ENCODE peak calls at places on chromosomes 3 and 15, in nine cellular contexts. Z is NCI-H1436; L is T-helper 1 cell; V is skeletal muscle cell; C is NCI-H460; N is GM20000; H is RCC 7860; B is effector memory CD4-positive, alpha-beta T cell; I is non-pigmented ciliary epithelial cell. R is an unnamed sample.

GRCh38 chr15:45021331-45021730 is 1.7 kb upstream of the SORD start:
- DNase-seq in L (no peak), I (no peak), B (no peak), N (no peak), H (no peak), Z (no peak), V (no peak), C (no peak), R (no peak)

GRCh38 chr15:45618813-45619212 is 16.0 kb upstream of the SQOR start:
- DNase-seq in Z (no peak), B (no peak), H (no peak), L (no peak), N (no peak), I (no peak), V (no peak), C (no peak), R (no peak)

GRCh38 chr3:152097770-152098169 is 171.0 kb upstream of the MBNL1 start:
- DNase-seq in I (no peak), V (no peak), Z (no peak), H (no peak), L (no peak), B (no peak), C (no peak), N (no peak), R (no peak)

GRCh38 chr3:13613343-13614190 is 64.6 kb downstream of the FBLN2 start:
- DNase-seq in I (no peak), B (no peak), V (no peak), H (no peak), N (no peak), L (no peak), Z (no peak), C (no peak), R (no peak)

GRCh38 chr15:33126559-33127290 is 67.8 kb downstream of the FMN1 start:
- DNase-seq in Z (peak), B (no peak), H (peak), I (peak), N (no peak), V (peak), L (no peak), C (peak), R (peak)

GRCh38 chr3:27521179-27521871 is 37.1 kb upstream of the SLC4A7 start:
- DNase-seq in L (no peak), V (peak), H (peak), I (no peak), C (peak), Z (no peak), B (no peak), N (no peak), R (no peak)

GRCh38 chr3:23623841-23624240 is 181.9 kb upstream of the UBE2E1 start:
- DNase-seq in H (no peak), L (no peak), C (no peak), N (no peak), V (peak), B (no peak), I (no peak), Z (no peak), R (no peak)

GRCh38 chr15:85752591-85752990 is 42.1 kb downstream of the KLHL25 start:
- DNase-seq in H (no peak), I (no peak), Z (no peak), V (no peak), N (no peak), L (no peak), B (no peak), C (no peak), R (no peak)

GRCh38 chr3:18556503-18556902 is 131.4 kb upstream of the SATB1 start:
- DNase-seq in N (no peak), Z (no peak), H (peak), V (no peak), L (no peak), C (no peak), B (peak), I (no peak), R (peak)

GRCh38 chr15:68511073-68511991 is 67.5 kb upstream of the CORO2B start:
- DNase-seq in Z (no peak), C (no peak), V (peak), B (no peak), L (no peak), H (no peak), I (no peak), N (no peak), R (no peak)

GRCh38 chr15:89442671-89443307 is 53.6 kb downstream of the RHCG start:
- DNase-seq in Z (peak), N (peak), V (no peak), L (no peak), B (no peak), C (peak), I (no peak), H (no peak), R (no peak)

GRCh38 chr3:88321696-88322095 is 171.9 kb downstream of the C3orf38 start:
- DNase-seq in L (no peak), Z (no peak), B (no peak), V (no peak), N (no peak), H (no peak), C (no peak), I (no peak), R (no peak)

GRCh38 chr3:4980229-4981159 is 1.3 kb downstream of the BHLHE40 start:
- DNase-seq in H (peak), V (peak), L (peak), C (peak), B (peak), I (no peak), N (peak), Z (peak), R (peak)

GRCh38 chr3:9897408-9898372 is 5.0 kb upstream of the IL17RE start:
- DNase-seq in C (no peak), B (no peak), H (peak), L (no peak), I (no peak), N (no peak), Z (no peak), V (no peak), R (no peak)

GRCh38 chr3:194369522-194370279 is at the start of gene LRRC15:
- DNase-seq in Z (no peak), C (no peak), L (no peak), B (no peak), H (peak), V (no peak), I (no peak), N (no peak), R (no peak)

GRCh38 chr15:92098869-92099268 is 245.4 kb downstream of the SLCO3A1 start:
- DNase-seq in N (no peak), V (no peak), B (no peak), C (no peak), I (no peak), L (no peak), Z (no peak), H (no peak), R (no peak)

GRCh38 chr3:22475665-22476064 is 724.7 kb upstream of the ZNF385D start:
- DNase-seq in N (no peak), H (peak), I (no peak), V (no peak), L (no peak), B (no peak), C (no peak), Z (no peak), R (no peak)

GRCh38 chr15:62046064-62046779 is 14.0 kb downstream of the VPS13C start:
- DNase-seq in B (no peak), N (peak), Z (no peak), C (no peak), V (no peak), I (no peak), H (no peak), L (no peak), R (no peak)

GRCh38 chr3:108125550-108126071 is 34.8 kb upstream of the CD47 start:
- DNase-seq in H (no peak), I (no peak), Z (peak), V (no peak), B (peak), L (peak), N (peak), C (no peak), R (peak)

GRCh38 chr3:101381809-101382208 is 61.4 kb upstream of the IMPG2 start:
- DNase-seq in V (no peak), N (no peak), C (peak), I (no peak), B (no peak), Z (peak), L (no peak), H (peak), R (no peak)

GRCh38 chr3:120908030-120908802 is at the start of gene STXBP5L:
- DNase-seq in B (no peak), L (no peak), Z (peak), V (peak), N (peak), I (peak), H (no peak), C (peak), R (no peak)

GRCh38 chr3:100737334-100737733 is 28.0 kb downstream of the TFG start:
- DNase-seq in B (no peak), V (no peak), N (no peak), H (no peak), L (no peak), I (no peak), C (peak), Z (peak), R (no peak)

GRCh38 chr15:75228787-75229186 is 27.1 kb downstream of the C15orf39 start:
- DNase-seq in L (no peak), N (peak), B (no peak), I (no peak), C (no peak), V (no peak), H (no peak), Z (no peak), R (no peak)

GRCh38 chr3:123616593-123616992 is 31.7 kb upstream of the HACD2 start:
- DNase-seq in Z (no peak), L (no peak), N (no peak), B (no peak), I (no peak), H (no peak), V (no peak), C (no peak), R (no peak)

GRCh38 chr3:123658118-123658859 is 73.4 kb upstream of the HACD2 start:
- DNase-seq in I (no peak), L (no peak), Z (no peak), N (no peak), B (no peak), H (no peak), V (peak), C (no peak), R (no peak)

GRCh38 chr15:72179950-72180581 is 17.5 kb downstream of the GRAMD2A start:
- DNase-seq in I (no peak), B (no peak), C (no peak), V (no peak), N (no peak), H (no peak), Z (no peak), L (no peak), R (no peak)

GRCh38 chr3:195822131-195822696 is 10.5 kb upstream of the MUC4 start:
- DNase-seq in V (no peak), Z (no peak), I (no peak), L (no peak), H (no peak), C (no peak), B (no peak), N (no peak), R (no peak)

GRCh38 chr15:68609618-68610017 is 30.8 kb downstream of the CORO2B start:
- DNase-seq in B (no peak), C (no peak), I (no peak), N (no peak), V (peak), Z (no peak), L (no peak), H (no peak), R (no peak)

GRCh38 chr3:127209840-127210653 is 17.1 kb downstream of the PRR23E start:
- DNase-seq in Z (no peak), C (no peak), H (no peak), N (no peak), I (no peak), L (no peak), V (no peak), B (no peak), R (no peak)

GRCh38 chr3:195099976-195100755 is 170.8 kb downstream of the XXYLT1 start:
- DNase-seq in I (no peak), N (no peak), H (no peak), C (no peak), B (no peak), Z (no peak), L (no peak), V (no peak), R (no peak)

GRCh38 chr3:106092792-106093191 is 224.0 kb upstream of the CBLB start:
- DNase-seq in C (no peak), H (no peak), L (no peak), Z (no peak), V (no peak), I (no peak), B (no peak), N (no peak), R (no peak)

GRCh38 chr15:66822106-66822505 is 120.1 kb downstream of the SMAD6 start:
- DNase-seq in H (no peak), B (no peak), Z (no peak), L (no peak), N (no peak), C (no peak), I (no peak), V (no peak), R (no peak)

GRCh38 chr3:14042680-14043079 is 82.0 kb downstream of the CHCHD4 start:
- DNase-seq in H (no peak), C (no peak), Z (no peak), N (no peak), I (no peak), L (no peak), B (no peak), V (peak), R (no peak)

GRCh38 chr3:192062186-192062585 is 601.2 kb downstream of the PYDC2 start:
- DNase-seq in Z (no peak), B (no peak), N (no peak), V (no peak), C (no peak), H (no peak), L (no peak), I (no peak), R (no peak)

GRCh38 chr3:130925628-130926027 is 31.7 kb downstream of the ATP2C1 start:
- DNase-seq in Z (peak), H (peak), N (no peak), V (no peak), B (no peak), I (no peak), L (no peak), C (peak), R (no peak)